ENCODE peak calls at places on chromosome 17, in nine cellular contexts. O is heart left ventricle; F is Peyer's patch; I is cardiac muscle cell; Q is PC-3; X is effector memory CD4-positive, alpha-beta T cell; R is esophagus squamous epithelium; W is uterus; Z is lung. T is an unnamed sample.

GRCh38 chr17:6587310-6587709 is 31.0 kb upstream of the PITPNM3 start:
- DNase-seq in X (no peak), O (no peak), R (no peak), F (no peak), Q (no peak), I (no peak), W (no peak), Z (no peak), T (no peak)

GRCh38 chr17:4782652-4783051 is 3.5 kb downstream of the VMO1 start:
- DNase-seq in O (peak; percentile 71), W (no peak), I (no peak), Z (no peak), X (no peak), F (no peak), R (no peak), Q (no peak), T (no peak)

GRCh38 chr17:1216209-1216937 is 36.6 kb upstream of the ABR start:
- DNase-seq in O (no peak), R (no peak), F (peak; percentile 79), Z (no peak), W (no peak), Q (no peak), X (no peak), I (no peak), T (no peak)

GRCh38 chr17:48299760-48300159 is 130.3 kb downstream of the SKAP1 start:
- DNase-seq in W (no peak), Z (no peak), I (no peak), F (no peak), X (no peak), Q (no peak), R (no peak), O (no peak), T (no peak)

GRCh38 chr17:66240630-66241029 is 11.4 kb upstream of the APOH start:
- DNase-seq in R (no peak), F (no peak), X (no peak), I (no peak), Z (no peak), O (no peak), Q (peak; percentile 86), W (no peak), T (no peak)

GRCh38 chr17:82283208-82283749 is 9.8 kb upstream of the CSNK1D start:
- DNase-seq in F (no peak), X (no peak), W (peak; percentile 50), Q (peak; percentile 84), R (no peak), O (peak; percentile 57), I (peak; percentile 30), Z (no peak), T (no peak)

GRCh38 chr17:13837417-13837816 is 231.9 kb upstream of the COX10 start:
- DNase-seq in O (no peak), X (no peak), R (no peak), Z (no peak), W (no peak), F (no peak), I (no peak), Q (no peak), T (no peak)

GRCh38 chr17:68036304-68037147 is 991 bp downstream of the KPNA2 start:
- DNase-seq in X (peak; percentile 36), R (no peak), Z (no peak), O (no peak), I (no peak), W (no peak), Q (no peak), F (no peak), T (peak; percentile 62)

GRCh38 chr17:40317345-40317873 is 8.4 kb downstream of the RARA start:
- DNase-seq in Q (peak; percentile 61), I (peak; percentile 48), W (peak; percentile 72), Z (no peak), X (no peak), R (no peak), F (peak; percentile 63), O (no peak), T (peak; percentile 62)

GRCh38 chr17:82367724-82368524 is 3.6 kb upstream of the UTS2R start:
- DNase-seq in W (no peak), I (peak; percentile 42), X (no peak), R (no peak), Z (no peak), O (no peak), Q (peak; percentile 29), F (no peak), T (no peak)

GRCh38 chr17:58088624-58089023 is 5.4 kb downstream of the DYNLL2 start:
- DNase-seq in Q (no peak), O (no peak), I (no peak), F (no peak), Z (no peak), X (no peak), R (no peak), W (no peak), T (no peak)

GRCh38 chr17:55883112-55883511 is 132.3 kb downstream of the PCTP start:
- DNase-seq in R (no peak), O (no peak), F (no peak), I (peak; percentile 11), Z (no peak), X (no peak), Q (no peak), W (no peak), T (no peak)

GRCh38 chr17:33944412-33944811 is 310.7 kb upstream of the CCL2 start:
- DNase-seq in I (no peak), W (no peak), X (no peak), Z (no peak), Q (no peak), F (no peak), R (no peak), O (no peak), T (no peak)

GRCh38 chr17:82887255-82888164 is 47.7 kb upstream of the ZNF750 start:
- DNase-seq in Z (no peak), I (no peak), R (no peak), O (peak; percentile 42), X (no peak), Q (no peak), W (no peak), F (no peak), T (no peak)

GRCh38 chr17:32876414-32877163 is at the start of gene MYO1D:
- DNase-seq in Q (peak; percentile 65), O (no peak), R (no peak), X (peak; percentile 68), I (peak; percentile 63), Z (peak; percentile 70), F (peak; percentile 76), W (peak; percentile 52), T (peak; percentile 81)

GRCh38 chr17:42985225-42985624 is 4.9 kb downstream of the RUNDC1 start:
- DNase-seq in I (no peak), Z (no peak), W (no peak), O (no peak), Q (no peak), X (no peak), F (no peak), R (no peak), T (no peak)

GRCh38 chr17:81870155-81870977 is 771 bp downstream of the ARHGDIA start:
- DNase-seq in W (peak; percentile 48), O (no peak), X (no peak), I (peak; percentile 39), F (peak; percentile 71), Q (peak; percentile 38), Z (no peak), R (no peak), T (peak; percentile 59)

GRCh38 chr17:12620200-12620720 is 45.4 kb upstream of the MYOCD start:
- DNase-seq in I (no peak), O (no peak), R (no peak), W (no peak), X (no peak), Q (no peak), F (no peak), Z (no peak), T (no peak)

GRCh38 chr17:66865151-66865550 is 30.2 kb downstream of the CACNG5 start:
- DNase-seq in W (no peak), Z (no peak), Q (no peak), F (no peak), X (no peak), R (no peak), I (no peak), O (no peak), T (no peak)

GRCh38 chr17:76566988-76567431 is 18.6 kb downstream of the ST6GALNAC2 start:
- DNase-seq in W (no peak), O (no peak), Q (no peak), X (no peak), Z (no peak), F (no peak), I (no peak), R (no peak), T (no peak)
- H3K4me1 ChIP-seq in W (peaks cover 1% of the 10 kb centered on the region), O (peaks cover 35% of the 10 kb centered on the region), Q (peaks cover 33% of the 10 kb centered on the region), X (peaks cover 4% of the 10 kb centered on the region), Z (peaks cover 6% of the 10 kb centered on the region), F (no peaks in the 10 kb centered on the region), I (no peaks in the 10 kb centered on the region), R (no peaks in the 10 kb centered on the region), T (no peaks in the 10 kb centered on the region)

DNA sequence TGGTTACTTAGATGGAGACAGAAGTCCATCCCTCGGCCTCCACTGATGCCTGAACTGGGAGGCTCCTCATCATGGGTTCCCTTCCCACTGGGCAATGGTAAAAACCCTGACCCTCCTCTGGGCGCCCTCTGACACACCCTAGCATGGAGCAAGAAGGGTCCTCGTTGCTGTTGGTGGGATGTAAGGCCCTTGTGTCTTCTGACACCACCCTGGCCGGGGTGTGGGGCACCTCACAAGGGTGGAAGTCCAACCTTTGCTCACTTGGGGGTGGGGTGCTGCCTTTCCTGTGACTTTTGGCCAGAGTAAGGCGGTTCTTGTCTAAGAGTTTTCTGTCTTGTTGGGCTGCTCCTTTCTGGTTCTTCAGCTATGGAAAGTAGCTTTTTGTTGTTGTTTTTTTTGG is 28.7 kb downstream of the MPRIP start:
- DNase-seq in O (no peak), Q (no peak), X (no peak), W (no peak), F (no peak), Z (no peak), I (no peak), R (no peak), T (peak; percentile 88)
- H3K27ac ChIP-seq in O (no peak overlapping the region), Q (peak overlapping the region; percentile 1), X (no peak overlapping the region), W (no peak overlapping the region), F (peak overlapping the region; percentile 62), Z (no peak overlapping the region), I (no peak overlapping the region), R (no peak overlapping the region), T (peak overlapping the region; percentile 77)

DNA sequence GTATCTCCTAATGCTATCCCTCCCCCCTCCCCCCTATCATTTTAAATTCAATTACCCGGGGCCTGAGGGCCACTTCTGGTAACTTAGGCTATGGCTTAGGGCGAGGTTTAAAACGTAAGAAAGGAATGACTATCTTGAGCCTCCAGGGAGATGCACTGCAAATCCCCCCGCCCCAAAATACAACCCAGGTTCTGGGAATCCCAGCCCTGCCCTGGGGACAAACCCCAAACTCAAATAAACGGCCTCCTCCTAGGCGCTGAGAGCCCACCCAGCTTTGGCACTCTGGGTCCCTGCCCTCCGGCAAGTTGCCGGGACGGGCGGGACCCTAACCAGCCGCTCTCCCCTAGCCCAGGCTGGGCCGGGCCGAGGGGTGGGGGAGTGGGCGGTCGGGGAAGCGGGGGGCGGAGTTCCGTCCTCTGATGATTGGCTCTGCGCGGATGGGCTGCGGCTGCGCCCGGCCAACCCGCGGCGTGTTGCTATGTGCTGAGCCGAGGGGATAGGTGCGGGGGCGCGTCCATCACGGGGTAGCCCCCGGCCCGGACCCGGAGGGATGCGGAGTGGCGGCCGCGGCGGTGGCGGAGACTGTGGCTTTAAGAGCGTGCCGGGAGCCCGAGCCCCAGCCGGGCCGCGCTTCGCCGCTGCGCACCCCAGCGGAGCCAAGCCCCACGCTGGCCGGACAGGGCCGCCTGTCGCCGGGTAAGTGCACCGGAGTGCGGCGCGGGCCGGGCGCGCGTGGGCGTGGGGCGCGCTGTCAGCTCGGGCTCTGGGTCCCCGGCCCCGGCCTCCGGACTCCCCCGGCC is at the start of gene YPEL2:
- DNase-seq in I (peak; percentile 98), Z (peak; percentile 95), O (peak; percentile 98), W (peak; percentile 97), Q (peak; percentile 93), X (peak; percentile 82), R (peak; percentile 48), F (peak; percentile 95), T (peak; percentile 90)
- H3K4me1 ChIP-seq in I (peaks cover 59% of the 10 kb centered on the region), Z (peaks cover 20% of the 10 kb centered on the region), O (peaks cover 74% of the 10 kb centered on the region), W (peaks cover 5% of the 10 kb centered on the region), Q (peaks cover 21% of the 10 kb centered on the region), X (peaks cover 39% of the 10 kb centered on the region), R (peaks cover 23% of the 10 kb centered on the region), F (peaks cover 23% of the 10 kb centered on the region), T (peaks cover 8% of the 10 kb centered on the region)

GRCh38 chr17:60825351-60825750 is 147.7 kb downstream of the BCAS3 start:
- DNase-seq in R (no peak), X (no peak), Z (no peak), W (no peak), O (no peak), I (no peak), F (no peak), Q (no peak), T (no peak)
- H3K27ac ChIP-seq in R (no peak overlapping the region), X (no peak overlapping the region), Z (no peak overlapping the region), W (no peak overlapping the region), O (no peak overlapping the region), I (no peak overlapping the region), F (no peak overlapping the region), Q (no peak overlapping the region), T (no peak overlapping the region)